ENCODE peak calls at places on chromosomes 1 and 21, in nine cellular contexts. Q is cardiac muscle cell; W is PC-9; P is tibial artery; X is fibroblast of lung; L is effector memory CD4-positive, alpha-beta T cell; F is neural progenitor cell; M is tibial nerve; U is ovary. B is an unnamed sample.

GRCh38 chr1:61053712-61054608 is 28.4 kb upstream of the NFIA start:
- DNase-seq in Q (peak; percentile 59), U (peak; percentile 45), W (peak; percentile 18), F (peak; percentile 49), P (peak; percentile 70), M (no peak), X (no peak), L (no peak), B (peak; percentile 80)

GRCh38 chr1:60583696-60584095 is 498.7 kb upstream of the NFIA start:
- DNase-seq in W (no peak), L (no peak), M (no peak), U (no peak), X (no peak), P (no peak), Q (no peak), F (peak; percentile 9), B (no peak)

GRCh38 chr21:27578741-27579265 is 611.9 kb upstream of the ADAMTS5 start:
- DNase-seq in P (no peak), M (no peak), U (no peak), L (no peak), X (no peak), W (no peak), Q (no peak), F (no peak), B (no peak)

GRCh38 chr1:86703696-86704455 is 500 bp upstream of the SH3GLB1 start:
- DNase-seq in W (no peak), X (no peak), L (peak; percentile 31), P (no peak), M (no peak), U (no peak), F (peak; percentile 73), Q (no peak), B (no peak)

GRCh38 chr1:239952348-239953307 is 139.1 kb upstream of the FMN2 start:
- DNase-seq in L (no peak), U (no peak), M (no peak), X (no peak), P (no peak), F (peak; percentile 9), Q (peak; percentile 14), W (peak; percentile 16), B (peak; percentile 69)

GRCh38 chr21:41583274-41583790 is 75.4 kb upstream of the TMPRSS2 start:
- DNase-seq in P (no peak), Q (no peak), W (peak; percentile 77), U (no peak), X (no peak), M (no peak), F (no peak), L (no peak), B (peak; percentile 49)

GRCh38 chr1:196910208-196910607 is 22.4 kb downstream of the CFHR4 start:
- DNase-seq in U (no peak), F (no peak), L (no peak), X (no peak), M (no peak), W (no peak), P (no peak), Q (no peak), B (no peak)

GRCh38 chr1:35577071-35577998 is 4.2 kb downstream of the TFAP2E start:
- DNase-seq in M (no peak), W (no peak), X (no peak), L (peak; percentile 53), U (no peak), F (peak; percentile 42), Q (peak; percentile 27), P (no peak), B (peak; percentile 84)

GRCh38 chr1:81679972-81680371 is 120.8 kb upstream of the ADGRL2 start:
- DNase-seq in U (no peak), W (no peak), P (no peak), F (peak; percentile 82), M (no peak), Q (peak; percentile 34), X (peak; percentile 61), L (no peak), B (no peak)

GRCh38 chr21:29854795-29855194 is 85.0 kb downstream of the GRIK1 start:
- DNase-seq in U (no peak), Q (no peak), L (no peak), F (no peak), M (no peak), P (no peak), W (no peak), X (no peak), B (no peak)

GRCh38 chr1:33410091-33410701 is 20.7 kb downstream of the PHC2 start:
- DNase-seq in Q (no peak), M (no peak), P (peak; percentile 68), X (peak; percentile 45), W (no peak), L (no peak), F (peak; percentile 86), U (no peak), B (no peak)

GRCh38 chr1:2294033-2294640 is 66.0 kb downstream of the SKI start:
- DNase-seq in X (no peak), W (no peak), L (no peak), F (no peak), U (no peak), Q (no peak), P (no peak), M (no peak), B (no peak)

GRCh38 chr1:7531562-7532340 is 239.3 kb upstream of the VAMP3 start:
- DNase-seq in Q (no peak), U (no peak), F (no peak), P (no peak), L (no peak), W (no peak), M (no peak), X (no peak), B (no peak)

GRCh38 chr1:108877858-108878257 is 1.1 kb downstream of the GPSM2 start:
- DNase-seq in M (no peak), P (no peak), U (no peak), L (no peak), X (peak; percentile 50), F (peak; percentile 11), W (no peak), Q (peak; percentile 8), B (peak; percentile 27)

GRCh38 chr1:75203415-75204277 is 69.5 kb downstream of the LHX8 start:
- DNase-seq in F (peak; percentile 63), X (peak; percentile 50), W (no peak), U (no peak), L (no peak), P (no peak), M (no peak), Q (peak; percentile 60), B (peak; percentile 8)

GRCh38 chr1:234699795-234700665 is 90.1 kb upstream of the IRF2BP2 start:
- DNase-seq in W (no peak), M (no peak), X (peak; percentile 60), P (no peak), L (no peak), F (no peak), Q (peak; percentile 38), U (no peak), B (no peak)

GRCh38 chr1:154433161-154433681 is 28.1 kb downstream of the IL6R start:
- DNase-seq in M (no peak), P (no peak), Q (no peak), L (no peak), F (no peak), X (peak; percentile 28), U (no peak), W (peak; percentile 83), B (no peak)

GRCh38 chr21:41620982-41621381 is 113.0 kb upstream of the TMPRSS2 start:
- DNase-seq in L (no peak), P (no peak), Q (no peak), X (peak; percentile 71), F (no peak), M (no peak), U (no peak), W (no peak), B (no peak)

GRCh38 chr1:207997486-207998268 is 86.8 kb upstream of the CD34 start:
- DNase-seq in W (peak; percentile 45), F (peak; percentile 78), U (peak; percentile 80), Q (peak; percentile 81), M (peak; percentile 62), L (peak; percentile 18), X (peak; percentile 75), P (peak; percentile 77), B (peak; percentile 72)

GRCh38 chr1:6152882-6153281 is 27.2 kb downstream of the CHD5 start:
- DNase-seq in F (no peak), Q (no peak), L (no peak), P (no peak), U (no peak), X (no peak), W (no peak), M (no peak), B (no peak)

DNA sequence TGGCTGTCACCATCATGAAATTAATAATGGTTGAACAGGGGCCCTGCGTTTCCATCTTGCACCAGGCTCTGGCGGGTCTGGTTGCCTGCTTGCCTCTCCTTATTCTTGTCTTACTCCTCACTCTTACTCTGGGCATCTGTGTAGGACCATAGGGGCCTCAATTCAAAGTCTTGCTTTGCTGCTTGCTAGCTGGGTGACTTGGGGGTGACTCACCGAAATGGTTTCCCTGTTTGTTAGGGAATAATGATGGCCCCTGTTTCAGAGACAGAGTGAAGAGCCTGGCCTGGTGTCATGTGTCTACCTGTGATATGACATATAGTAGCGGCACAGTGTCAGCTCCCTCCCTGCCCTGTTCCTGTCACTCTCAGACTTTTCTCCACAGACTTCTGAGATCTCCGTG is 24.6 kb downstream of the KCNC4 start:
- DNase-seq in F (no peak), Q (no peak), W (no peak), P (no peak), X (no peak), L (no peak), U (no peak), M (no peak), B (peak; percentile 19)
- H3K4me3 ChIP-seq in F (no peak overlapping the region), Q (no peak overlapping the region), W (no peak overlapping the region), P (no peak overlapping the region), X (no peak overlapping the region), L (no peak overlapping the region), U (no peak overlapping the region), M (no peak overlapping the region), B (no peak overlapping the region)

DNA sequence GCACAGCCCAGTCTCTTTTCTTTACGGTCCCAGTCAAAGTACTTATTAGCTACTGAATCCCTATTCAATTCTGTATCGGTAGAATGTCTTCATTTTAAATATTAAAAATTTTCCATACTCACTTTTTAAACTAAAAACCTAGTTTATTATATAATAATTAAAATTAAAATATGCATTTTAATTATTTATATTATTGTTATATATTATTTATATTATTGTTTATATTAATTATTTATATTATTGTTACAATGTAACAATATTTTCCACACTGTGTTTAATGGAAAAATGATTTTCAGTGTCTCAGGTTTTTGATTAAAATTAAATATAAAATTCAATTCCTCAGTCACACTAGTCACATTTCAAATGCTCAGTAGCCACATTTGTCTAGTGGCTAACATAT is 18.2 kb upstream of the PPP2R5A start:
- DNase-seq in Q (no peak), X (no peak), M (no peak), F (no peak), W (no peak), P (no peak), L (no peak), U (no peak), B (no peak)
- H3K27me3 ChIP-seq in Q (no peaks in the 10 kb centered on the region), X (no peaks in the 10 kb centered on the region), M (no peaks in the 10 kb centered on the region), F (no peaks in the 10 kb centered on the region), W (no peaks in the 10 kb centered on the region), P (no peaks in the 10 kb centered on the region), L (no peaks in the 10 kb centered on the region), U (peaks cover 4% of the 10 kb centered on the region), B (no peaks in the 10 kb centered on the region)

GRCh38 chr1:147654511-147654910 is 15.8 kb downstream of the ACP6 start:
- DNase-seq in L (no peak), W (no peak), P (no peak), M (no peak), X (no peak), Q (no peak), F (no peak), U (no peak), B (no peak)
- H3K36me3 ChIP-seq in L (peaks cover 29% of the 10 kb centered on the region), W (peaks cover 83% of the 10 kb centered on the region), P (peaks cover 70% of the 10 kb centered on the region), M (peaks cover 83% of the 10 kb centered on the region), X (peaks cover 2% of the 10 kb centered on the region), Q (peaks cover 43% of the 10 kb centered on the region), F (peaks cover 7% of the 10 kb centered on the region), U (no peaks in the 10 kb centered on the region), B (peaks cover 22% of the 10 kb centered on the region)

GRCh38 chr1:38039386-38039933 is 7.1 kb downstream of the POU3F1 start:
- DNase-seq in W (no peak), Q (no peak), F (no peak), U (no peak), X (no peak), M (no peak), L (no peak), P (no peak), B (no peak)
- H3K4me3 ChIP-seq in W (no peak overlapping the region), Q (no peak overlapping the region), F (no peak overlapping the region), U (no peak overlapping the region), X (no peak overlapping the region), M (no peak overlapping the region), L (no peak overlapping the region), P (no peak overlapping the region), B (no peak overlapping the region)

B was measured in H7.